ENCODE peak calls at places on chromosomes 5 and 9, in six cellular contexts. One of them, this sample, is unnamed.

GRCh38 chr5:64869419-64869818 is 100.7 kb downstream of the CWC27 start:
- DNase-seq in activated CD8-positive, alpha-beta memory T cell treated with anti-CD3 and anti-CD28 coated beads, Interleukin-2, amount 50 U/mL, for 48 hours: no peak
- DNase-seq in left colon: no peak
- DNase-seq in T-helper 9 cell: no peak
- DNase-seq in stimulated activated CD8-positive, alpha-beta memory T cell treated with anti-CD3 and anti-CD28 coated beads, Interleukin-4, amount 100 ng/mL, for 24 hours: no peak
- DNase-seq in EL: peak; percentile 71
- DNase-seq in this sample: no peak

GRCh38 chr9:86082870-86083269 is 16.5 kb downstream of the GOLM1 start:
- DNase-seq in activated CD8-positive, alpha-beta memory T cell treated with anti-CD3 and anti-CD28 coated beads, Interleukin-2, amount 50 U/mL, for 48 hours: no peak
- DNase-seq in left colon: no peak
- DNase-seq in T-helper 9 cell: no peak
- DNase-seq in stimulated activated CD8-positive, alpha-beta memory T cell treated with anti-CD3 and anti-CD28 coated beads, Interleukin-4, amount 100 ng/mL, for 24 hours: no peak
- DNase-seq in EL: no peak
- DNase-seq in this sample: no peak

GRCh38 chr5:14447958-14448881 is 133.4 kb upstream of the OTULINL start:
- DNase-seq in activated CD8-positive, alpha-beta memory T cell treated with anti-CD3 and anti-CD28 coated beads, Interleukin-2, amount 50 U/mL, for 48 hours: no peak
- DNase-seq in left colon: no peak
- DNase-seq in T-helper 9 cell: no peak
- DNase-seq in stimulated activated CD8-positive, alpha-beta memory T cell treated with anti-CD3 and anti-CD28 coated beads, Interleukin-4, amount 100 ng/mL, for 24 hours: no peak
- DNase-seq in EL: peak; percentile 57
- DNase-seq in this sample: no peak

GRCh38 chr9:80074439-80074838 is 502.7 kb downstream of the TLE4 start:
- DNase-seq in activated CD8-positive, alpha-beta memory T cell treated with anti-CD3 and anti-CD28 coated beads, Interleukin-2, amount 50 U/mL, for 48 hours: no peak
- DNase-seq in left colon: no peak
- DNase-seq in T-helper 9 cell: no peak
- DNase-seq in stimulated activated CD8-positive, alpha-beta memory T cell treated with anti-CD3 and anti-CD28 coated beads, Interleukin-4, amount 100 ng/mL, for 24 hours: no peak
- DNase-seq in EL: peak; percentile 5
- DNase-seq in this sample: no peak

GRCh38 chr5:56676091-56676768 is 139.1 kb upstream of the MAP3K1 start:
- DNase-seq in activated CD8-positive, alpha-beta memory T cell treated with anti-CD3 and anti-CD28 coated beads, Interleukin-2, amount 50 U/mL, for 48 hours: no peak
- DNase-seq in left colon: no peak
- DNase-seq in T-helper 9 cell: no peak
- DNase-seq in stimulated activated CD8-positive, alpha-beta memory T cell treated with anti-CD3 and anti-CD28 coated beads, Interleukin-4, amount 100 ng/mL, for 24 hours: no peak
- DNase-seq in EL: peak; percentile 59
- DNase-seq in this sample: no peak

GRCh38 chr9:16611001-16611400 is 259.5 kb downstream of the BNC2 start:
- DNase-seq in activated CD8-positive, alpha-beta memory T cell treated with anti-CD3 and anti-CD28 coated beads, Interleukin-2, amount 50 U/mL, for 48 hours: no peak
- DNase-seq in left colon: no peak
- DNase-seq in T-helper 9 cell: no peak
- DNase-seq in stimulated activated CD8-positive, alpha-beta memory T cell treated with anti-CD3 and anti-CD28 coated beads, Interleukin-4, amount 100 ng/mL, for 24 hours: no peak
- DNase-seq in EL: no peak
- DNase-seq in this sample: no peak

GRCh38 chr9:130518943-130519772 is 60.2 kb upstream of the FUBP3 start:
- DNase-seq in activated CD8-positive, alpha-beta memory T cell treated with anti-CD3 and anti-CD28 coated beads, Interleukin-2, amount 50 U/mL, for 48 hours: no peak
- DNase-seq in left colon: no peak
- DNase-seq in T-helper 9 cell: no peak
- DNase-seq in stimulated activated CD8-positive, alpha-beta memory T cell treated with anti-CD3 and anti-CD28 coated beads, Interleukin-4, amount 100 ng/mL, for 24 hours: no peak
- DNase-seq in EL: no peak
- DNase-seq in this sample: no peak

GRCh38 chr5:141811287-141812155 is 66.7 kb downstream of the PCDH1 start:
- DNase-seq in activated CD8-positive, alpha-beta memory T cell treated with anti-CD3 and anti-CD28 coated beads, Interleukin-2, amount 50 U/mL, for 48 hours: peak; percentile 64
- DNase-seq in left colon: no peak
- DNase-seq in T-helper 9 cell: peak; percentile 13
- DNase-seq in stimulated activated CD8-positive, alpha-beta memory T cell treated with anti-CD3 and anti-CD28 coated beads, Interleukin-4, amount 100 ng/mL, for 24 hours: peak; percentile 2
- DNase-seq in EL: peak; percentile 26
- DNase-seq in this sample: peak; percentile 21

GRCh38 chr5:31193591-31194457 is at the start of gene CDH6:
- DNase-seq in activated CD8-positive, alpha-beta memory T cell treated with anti-CD3 and anti-CD28 coated beads, Interleukin-2, amount 50 U/mL, for 48 hours: peak; percentile 50
- DNase-seq in left colon: no peak
- DNase-seq in T-helper 9 cell: no peak
- DNase-seq in stimulated activated CD8-positive, alpha-beta memory T cell treated with anti-CD3 and anti-CD28 coated beads, Interleukin-4, amount 100 ng/mL, for 24 hours: no peak
- DNase-seq in EL: peak; percentile 16
- DNase-seq in this sample: peak; percentile 56

This sample was measured in progenitor cell of endocrine pancreas.